ENCODE peak calls at places on chromosomes 4 and X, in seven cellular contexts. S is osteoblast, N is endothelial cell of umbilical vein, L is IMR-90, F is fibroblast of lung, Z is HCT116, U is hepatocyte. D is an unnamed sample.

GRCh38 chr4:1967512-1968149 is 41.1 kb downstream of the NELFA start:
- DNase-seq in S (no peak), N (peak), F (no peak), Z (no peak), L (peak), U (no peak), D (no peak)

GRCh38 chrX:110558406-110558805 is 199.8 kb downstream of the RTL9 start:
- DNase-seq in L (no peak), N (no peak), Z (no peak), U (no peak), S (no peak), F (no peak), D (no peak)

GRCh38 chr4:141057582-141057981 is 75.7 kb downstream of the RNF150 start:
- DNase-seq in F (no peak), N (no peak), S (no peak), L (no peak), U (no peak), Z (no peak), D (no peak)

GRCh38 chrX:42246814-42247213 is 323.5 kb upstream of the CASK start:
- DNase-seq in F (no peak), U (peak), Z (no peak), N (no peak), L (no peak), S (no peak), D (no peak)

GRCh38 chr4:105780176-105780575 is 71.6 kb downstream of the GSTCD start:
- DNase-seq in L (no peak), U (no peak), N (peak), Z (no peak), S (no peak), F (no peak), D (no peak)

GRCh38 chrX:68749426-68749825 is 79.4 kb upstream of the EFNB1 start:
- DNase-seq in N (no peak), S (no peak), Z (no peak), F (no peak), U (no peak), L (no peak), D (no peak)

GRCh38 chr4:174318829-174319764 is 35.4 kb downstream of the CEP44 start:
- DNase-seq in L (peak), N (peak), S (no peak), U (peak), F (peak), Z (peak), D (no peak)

GRCh38 chr4:45006078-45006477 is 279.7 kb upstream of the GNPDA2 start:
- DNase-seq in F (no peak), N (no peak), Z (no peak), S (no peak), L (no peak), U (no peak), D (no peak)

GRCh38 chr4:11623726-11624037 is 195.0 kb upstream of the HS3ST1 start:
- DNase-seq in N (peak), Z (no peak), F (peak), U (peak), S (peak), L (peak), D (no peak)

GRCh38 chr4:105197777-105198176 is 51.1 kb downstream of the TET2 start:
- DNase-seq in Z (no peak), S (no peak), L (peak), F (no peak), U (no peak), N (no peak), D (no peak)

GRCh38 chr4:7771541-7772507 is 167.8 kb downstream of the AFAP1 start:
- DNase-seq in S (peak), Z (no peak), F (no peak), L (no peak), N (no peak), U (no peak), D (no peak)

GRCh38 chr4:7392438-7393374 is 42.0 kb downstream of the PSAPL1 start:
- DNase-seq in N (no peak), F (peak), U (no peak), L (peak), Z (no peak), S (peak), D (no peak)

GRCh38 chrX:12685541-12685940 is 105.7 kb upstream of the PRPS2 start:
- DNase-seq in L (peak), Z (no peak), S (no peak), N (no peak), F (peak), U (no peak), D (no peak)

DNA sequence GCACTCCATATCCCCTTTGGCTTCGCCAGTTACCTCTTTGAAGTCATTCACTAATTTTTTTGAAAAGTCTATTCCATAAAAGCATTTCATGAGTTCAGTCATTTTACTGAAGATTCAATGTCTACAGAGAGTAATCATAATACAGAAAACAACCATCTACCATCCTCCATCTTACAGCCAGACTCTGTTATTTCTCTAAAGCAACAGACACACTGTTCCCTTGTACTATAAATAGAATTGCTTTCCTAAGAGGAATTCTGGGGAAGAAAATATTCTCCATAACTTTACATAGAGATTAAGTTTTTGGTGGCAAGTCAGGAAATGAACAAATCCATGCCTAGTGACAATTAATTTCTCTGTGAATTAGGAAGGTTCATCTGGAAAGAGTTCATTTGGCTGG is 37.0 kb downstream of the XK start:
- DNase-seq in N (no peak), Z (no peak), U (no peak), F (no peak), L (no peak), S (no peak), D (no peak)
- H2AFZ ChIP-seq in N (no peak), Z (no peak), U (no peak), F (no peak), L (no peak), S (no peak), D (no peak)

GRCh38 chrX:133369065-133369464 is 46.2 kb downstream of the GPC4 start:
- DNase-seq in S (no peak), L (no peak), Z (no peak), N (no peak), F (no peak), U (no peak), D (no peak)
- H3K27ac ChIP-seq in S (no peak), L (no peak), Z (no peak), N (no peak), F (no peak), U (no peak), D (no peak)

GRCh38 chr4:147546341-147546740 is 65.4 kb downstream of the EDNRA start:
- DNase-seq in F (peak), Z (no peak), U (no peak), S (peak), N (peak), L (peak), D (no peak)

GRCh38 chr4:147542229-147542990 is 61.5 kb downstream of the EDNRA start:
- DNase-seq in N (no peak), S (no peak), F (no peak), Z (no peak), L (no peak), U (no peak), D (no peak)

GRCh38 chr4:147547314-147548056 is 66.6 kb downstream of the EDNRA start:
- DNase-seq in N (no peak), S (no peak), F (peak), L (peak), Z (no peak), U (no peak), D (no peak)

GRCh38 chr4:147539959-147540358 is 59.1 kb downstream of the EDNRA start:
- DNase-seq in Z (no peak), U (no peak), L (no peak), N (no peak), F (no peak), S (no peak), D (no peak)

GRCh38 chr4:147543039-147543438 is 62.1 kb downstream of the EDNRA start:
- DNase-seq in N (no peak), U (no peak), L (peak), S (no peak), Z (no peak), F (peak), D (no peak)
- H2AFZ ChIP-seq in N (no peak), U (no peak), L (no peak), S (peak), Z (no peak), F (no peak), D (no peak)

DNA sequence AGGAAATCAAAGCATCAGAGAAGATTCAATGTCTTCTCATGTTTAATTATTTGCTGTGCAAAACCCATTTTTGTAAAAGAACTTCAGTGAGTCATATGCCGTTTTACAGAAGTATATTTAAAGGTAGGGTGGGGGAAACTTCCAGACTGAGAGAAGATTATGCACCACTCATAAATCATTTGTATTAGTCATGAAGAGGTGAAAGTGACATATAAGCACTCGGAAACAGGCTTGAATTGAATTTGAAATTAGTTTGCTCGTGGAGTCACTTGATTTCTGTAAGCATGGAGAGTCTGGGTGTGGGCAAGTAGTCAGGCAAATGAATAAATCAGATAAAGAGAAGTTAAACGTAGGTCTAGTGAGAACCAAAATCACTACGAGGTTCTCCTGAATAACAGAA is 335.1 kb downstream of the ANK2 start:
- DNase-seq in L (peak), U (no peak), Z (peak), F (peak), N (peak), S (no peak), D (no peak)
- H3K27ac ChIP-seq in L (no peak), U (no peak), Z (no peak), F (peak), N (peak), S (peak), D (no peak)

GRCh38 chr4:78766650-78767049 is 9.5 kb upstream of the BMP2K start:
- DNase-seq in F (no peak), Z (no peak), L (no peak), N (no peak), S (no peak), U (no peak), D (no peak)
- H2AFZ ChIP-seq in F (no peak), Z (no peak), L (no peak), N (no peak), S (no peak), U (no peak), D (no peak)

DNA sequence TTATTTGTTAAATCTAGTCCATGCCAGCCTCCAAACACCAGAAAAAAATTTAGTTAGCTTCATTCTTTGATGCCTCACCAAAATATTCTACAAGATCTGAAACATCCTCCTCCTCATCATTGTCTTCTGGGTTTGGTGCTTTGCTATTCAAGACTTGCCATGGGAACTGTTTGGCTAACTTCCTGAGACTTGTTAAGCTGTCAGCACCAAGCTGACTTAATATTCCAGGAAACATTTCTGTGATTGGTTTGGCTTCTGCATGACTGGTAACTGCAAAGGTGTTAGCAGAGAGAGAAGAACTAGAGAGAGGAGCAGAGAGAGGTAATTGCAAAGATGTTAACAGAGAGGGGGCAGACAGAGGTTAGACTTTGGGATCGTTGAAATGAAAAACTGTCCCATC is 101.3 kb downstream of the PALLD start:
- DNase-seq in U (no peak), F (no peak), Z (no peak), L (no peak), S (no peak), N (peak), D (no peak)
- H3K27ac ChIP-seq in U (no peak), F (no peak), Z (no peak), L (no peak), S (no peak), N (no peak), D (no peak)

D was measured in DND-41.